ENCODE peak calls at places on chromosomes 3 and 15, in nine cellular contexts. Y is nephron progenitor cell, R is fibroblast of pulmonary artery, S is dorsolateral prefrontal cortex, T is tibial nerve, P is psoas muscle, J is transverse colon, I is BJ, E is fibroblast of lung. B is an unnamed sample.

GRCh38 chr3:114333180-114333922 is 39.5 kb downstream of the TIGIT start:
- DNase-seq in E (no peak), S (no peak), R (peak), T (no peak), I (peak), P (no peak), Y (no peak), J (no peak), B (no peak)

GRCh38 chr3:160226740-160227048 is 1.5 kb downstream of the C3orf80 start:
- DNase-seq in T (no peak), R (no peak), E (no peak), S (no peak), Y (no peak), I (no peak), P (no peak), J (no peak), B (peak)

GRCh38 chr3:195240171-195240701 is 30.7 kb downstream of the XXYLT1 start:
- DNase-seq in J (no peak), I (no peak), R (no peak), P (peak), E (no peak), T (no peak), Y (no peak), S (peak), B (no peak)

GRCh38 chr3:152961323-152961722 is 126.4 kb downstream of the P2RY1 start:
- DNase-seq in E (peak), J (no peak), I (no peak), P (no peak), R (peak), Y (no peak), S (no peak), T (no peak), B (peak)

GRCh38 chr3:71718069-71718468 is 7.1 kb downstream of the EIF4E3 start:
- DNase-seq in S (no peak), I (no peak), P (no peak), R (no peak), J (no peak), E (no peak), Y (no peak), T (no peak), B (no peak)

GRCh38 chr15:63322541-63322940 is 45.1 kb downstream of the APH1B start:
- DNase-seq in J (peak), E (no peak), I (no peak), S (no peak), R (peak), Y (no peak), T (no peak), P (no peak), B (no peak)

GRCh38 chr15:29925227-29926082 is 103.2 kb upstream of the TJP1 start:
- DNase-seq in J (peak), E (peak), P (peak), S (peak), T (no peak), R (peak), Y (peak), I (no peak), B (peak)

GRCh38 chr3:138945646-138946553 is 1.0 kb downstream of the FOXL2 start:
- DNase-seq in E (no peak), P (peak), T (no peak), J (peak), R (peak), Y (peak), S (no peak), I (no peak), B (no peak)

GRCh38 chr3:41679412-41679811 is 282.5 kb downstream of the ULK4 start:
- DNase-seq in Y (no peak), P (no peak), S (no peak), J (no peak), I (no peak), T (no peak), E (peak), R (no peak), B (no peak)

GRCh38 chr3:78604328-78604727 is 1163.5 kb downstream of the ROBO1 start:
- DNase-seq in T (no peak), Y (no peak), S (no peak), P (no peak), R (peak), J (no peak), E (peak), I (peak), B (no peak)

GRCh38 chr3:143135150-143135549 is 15.6 kb downstream of the CHST2 start:
- DNase-seq in Y (no peak), E (peak), R (peak), P (no peak), J (no peak), S (no peak), I (peak), T (no peak), B (no peak)

GRCh38 chr15:30953731-30954378 is 37.6 kb downstream of the MTMR10 start:
- DNase-seq in Y (no peak), P (peak), S (no peak), R (peak), E (peak), I (peak), J (no peak), T (no peak), B (no peak)

GRCh38 chr3:42853056-42853455 is 22.6 kb downstream of the CYP8B1 start:
- DNase-seq in E (no peak), S (no peak), J (no peak), R (no peak), Y (no peak), T (no peak), P (no peak), I (no peak), B (no peak)

GRCh38 chr3:18679226-18679625 is 254.1 kb upstream of the SATB1 start:
- DNase-seq in I (no peak), T (no peak), Y (no peak), J (no peak), S (no peak), P (no peak), R (no peak), E (no peak), B (no peak)

GRCh38 chr15:29749365-29750086 is 72.7 kb downstream of the TJP1 start:
- DNase-seq in E (no peak), I (no peak), P (no peak), R (no peak), Y (no peak), S (no peak), J (no peak), T (no peak), B (no peak)

GRCh38 chr15:66019826-66020398 is 150.6 kb downstream of the RAB11A start:
- DNase-seq in J (no peak), P (no peak), S (no peak), R (no peak), Y (no peak), E (no peak), T (no peak), I (no peak), B (no peak)

GRCh38 chr15:49415638-49416037 is 7.4 kb upstream of the FGF7 start:
- DNase-seq in T (no peak), J (no peak), R (peak), P (no peak), I (peak), S (no peak), Y (no peak), E (peak), B (no peak)

GRCh38 chr3:159128628-159129027 is 326.8 kb downstream of the MFSD1 start:
- DNase-seq in J (no peak), T (no peak), E (no peak), I (peak), R (peak), P (no peak), S (no peak), Y (no peak), B (no peak)

GRCh38 chr15:47720555-47720954 is 3.2 kb downstream of the SEMA6D start:
- DNase-seq in Y (no peak), T (no peak), E (peak), P (no peak), S (no peak), J (no peak), R (no peak), I (no peak), B (no peak)

GRCh38 chr3:172038823-172039222 is 555 bp upstream of the FNDC3B start:
- DNase-seq in T (no peak), Y (no peak), E (peak), R (peak), S (no peak), P (peak), I (no peak), J (no peak), B (no peak)

GRCh38 chr3:155110021-155110420 is 29.9 kb downstream of the MME start:
- DNase-seq in Y (no peak), J (no peak), T (no peak), R (no peak), S (no peak), P (no peak), E (no peak), I (no peak), B (no peak)

GRCh38 chr3:57755368-57756021 is 614 bp upstream of the SLMAP start:
- DNase-seq in P (no peak), I (no peak), J (peak), S (peak), R (peak), E (no peak), T (no peak), Y (peak), B (peak)

GRCh38 chr15:68192117-68192516 is 13.0 kb downstream of the CALML4 start:
- DNase-seq in R (no peak), J (no peak), S (no peak), Y (no peak), P (no peak), T (no peak), E (no peak), I (no peak), B (no peak)

DNA sequence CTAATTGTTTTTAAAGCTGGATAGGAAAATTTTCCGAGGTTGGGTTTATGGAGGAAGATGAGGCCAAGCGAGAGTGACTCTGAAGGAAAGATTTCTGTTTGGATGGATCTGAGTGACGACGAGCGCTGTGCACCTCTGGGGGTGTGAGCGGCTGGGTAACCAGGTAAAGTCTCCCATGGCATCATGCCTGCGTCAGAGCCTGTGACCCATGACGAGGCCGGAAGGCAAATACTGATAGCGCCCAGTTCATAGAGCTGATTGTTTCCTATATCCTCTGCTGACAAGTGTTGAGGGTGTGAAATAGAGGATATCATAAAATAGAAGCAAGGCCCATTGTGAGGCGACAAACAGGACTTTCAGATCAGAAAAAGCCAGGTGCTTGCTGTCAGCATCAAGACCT is 33.7 kb upstream of the MAGEF1 start:
- DNase-seq in J (no peak), R (no peak), S (no peak), I (no peak), P (no peak), Y (no peak), T (no peak), E (no peak), B (no peak)
- TF ChIP-seq CTCF in J (no peak), R (no peak), S (no peak), I (no peak), P (no peak), Y (no peak), T (no peak), E (no peak), B (no peak)

GRCh38 chr3:127547761-127548605 is 42.5 kb downstream of the TPRA1 start:
- DNase-seq in S (peak), Y (peak), I (no peak), T (peak), E (peak), J (peak), P (peak), R (peak), B (peak)
- TF ChIP-seq CTCF in S (peak), Y (peak), I (peak), T (peak), E (peak), J (peak), P (peak), R (peak), B (peak)

GRCh38 chr15:40986820-40987219 is 33.5 kb downstream of the CHAC1 start:
- DNase-seq in S (no peak), J (no peak), I (no peak), Y (no peak), R (no peak), T (no peak), P (no peak), E (no peak), B (no peak)
- TF ChIP-seq CTCF in S (no peak), J (no peak), I (no peak), Y (no peak), R (no peak), T (no peak), P (no peak), E (no peak), B (no peak)

GRCh38 chr15:81225161-81225671 is 28.5 kb downstream of the IL16 start:
- DNase-seq in I (no peak), S (no peak), T (peak), Y (no peak), R (no peak), P (peak), J (peak), E (no peak), B (no peak)

GRCh38 chr15:81224232-81224631 is 27.6 kb downstream of the IL16 start:
- DNase-seq in I (no peak), P (peak), E (no peak), R (no peak), Y (no peak), T (no peak), S (no peak), J (no peak), B (no peak)

GRCh38 chr15:81221449-81221848 is 24.8 kb downstream of the IL16 start:
- DNase-seq in T (no peak), R (peak), Y (no peak), I (no peak), E (no peak), S (no peak), J (no peak), P (peak), B (no peak)

GRCh38 chr15:81223346-81223971 is 26.8 kb downstream of the IL16 start:
- DNase-seq in R (no peak), E (no peak), J (no peak), P (no peak), Y (no peak), T (no peak), S (no peak), I (no peak), B (no peak)

DNA sequence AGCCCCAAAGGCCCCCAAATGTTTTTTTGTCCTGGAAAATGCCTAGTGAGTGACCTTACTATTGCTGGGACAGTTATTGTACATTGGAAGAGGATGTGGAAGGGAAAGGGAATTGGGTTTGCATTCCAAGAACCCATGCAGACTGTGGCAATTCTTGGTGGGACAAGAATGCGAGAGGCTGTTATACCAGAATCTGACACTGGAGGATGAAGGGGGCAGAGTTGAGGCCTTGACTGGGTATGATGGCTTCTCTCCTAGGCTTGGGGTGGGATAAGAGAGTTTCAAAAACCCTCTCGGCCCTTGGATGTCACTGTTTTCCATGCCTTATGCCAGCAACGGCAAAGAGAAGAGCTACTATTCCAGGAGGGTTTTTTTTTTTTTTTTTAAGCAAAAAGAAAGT is 25.3 kb downstream of the IL16 start:
- DNase-seq in S (no peak), I (no peak), J (no peak), P (no peak), E (no peak), R (no peak), T (no peak), Y (no peak), B (no peak)
- TF ChIP-seq CTCF in S (no peak), I (no peak), J (no peak), P (no peak), E (no peak), R (no peak), T (no peak), Y (no peak), B (no peak)

GRCh38 chr3:132722165-132723023 is at the start of gene NPHP3:
- DNase-seq in S (peak), P (peak), J (peak), E (peak), T (peak), R (peak), I (peak), Y (peak), B (peak)
- TF ChIP-seq CTCF in S (no peak), P (no peak), J (no peak), E (no peak), T (peak), R (no peak), I (no peak), Y (no peak), B (no peak)

GRCh38 chr15:57655809-57656208 is 50.7 kb upstream of the POLR2M start:
- DNase-seq in E (no peak), J (no peak), S (no peak), Y (no peak), R (peak), T (no peak), P (no peak), I (no peak), B (no peak)
- TF ChIP-seq CTCF in E (no peak), J (no peak), S (peak), Y (no peak), R (peak), T (no peak), P (peak), I (no peak), B (no peak)

GRCh38 chr3:130243808-130244207 is 101.7 kb upstream of the COL6A5 start:
- DNase-seq in T (no peak), S (no peak), Y (no peak), E (no peak), J (no peak), P (no peak), R (no peak), I (no peak), B (no peak)

GRCh38 chr3:130242850-130243569 is 102.5 kb upstream of the COL6A5 start:
- DNase-seq in R (peak), S (no peak), E (peak), T (no peak), P (no peak), Y (no peak), J (no peak), I (no peak), B (no peak)
- TF ChIP-seq CTCF in R (peak), S (no peak), E (peak), T (no peak), P (no peak), Y (no peak), J (peak), I (peak), B (no peak)

B was measured in GM20000.